ENCODE peak calls at places on chromosome 7, in six cellular contexts. E is dermis microvascular lymphatic vessel endothelial cell; C is left kidney; G is upper lobe of right lung; A is activated CD4-positive, alpha-beta T cell treated with anti-CD3 and anti-CD28 coated beads for 36 hours; J is NCI-H2081 treated with DMSO at 0.1 percent for 48 hours. N is an unnamed sample.

GRCh38 chr7:152145853-152146466 is 120.5 kb downstream of the GALNT11 start:
- DNase-seq in E (peak; percentile 91), C (peak; percentile 71), G (no peak), A (peak; percentile 52), J (peak; percentile 1), N (peak; percentile 41)

GRCh38 chr7:36945612-36946400 is 221.5 kb upstream of the AOAH start:
- DNase-seq in E (no peak), C (no peak), G (no peak), A (no peak), J (peak; percentile 96), N (no peak)

GRCh38 chr7:114988755-114989154 is 66.9 kb downstream of the MDFIC start:
- DNase-seq in E (peak; percentile 72), C (no peak), G (no peak), A (no peak), J (no peak), N (peak; percentile 63)

GRCh38 chr7:135164357-135165021 is 6.0 kb downstream of the CYREN start:
- DNase-seq in E (no peak), C (no peak), G (no peak), A (no peak), J (no peak), N (no peak)

GRCh38 chr7:87310790-87311419 is 34.6 kb upstream of the CROT start:
- DNase-seq in E (no peak), C (no peak), G (no peak), A (no peak), J (no peak), N (no peak)

GRCh38 chr7:27172388-27172774 is 1.7 kb downstream of the HOXA10 start:
- DNase-seq in E (no peak), C (no peak), G (peak; percentile 32), A (no peak), J (no peak), N (peak; percentile 53)

GRCh38 chr7:69738396-69738889 is 140.2 kb downstream of the AUTS2 start:
- DNase-seq in E (no peak), C (peak; percentile 74), G (no peak), A (peak; percentile 14), J (no peak), N (peak; percentile 1)

GRCh38 chr7:1359051-1359400 is 100.2 kb downstream of the MICALL2 start:
- DNase-seq in E (no peak), C (no peak), G (no peak), A (no peak), J (no peak), N (no peak)

GRCh38 chr7:93146036-93146435 is 2.1 kb downstream of the SAMD9L start:
- DNase-seq in E (peak; percentile 79), C (no peak), G (no peak), A (no peak), J (no peak), N (no peak)

GRCh38 chr7:124856299-124856888 is 73.2 kb downstream of the POT1 start:
- DNase-seq in E (peak; percentile 41), C (peak; percentile 52), G (no peak), A (no peak), J (peak; percentile 31), N (peak; percentile 59)

GRCh38 chr7:128701062-128701785 is 29.1 kb downstream of the GARIN1A start:
- DNase-seq in E (no peak), C (no peak), G (no peak), A (no peak), J (no peak), N (no peak)

GRCh38 chr7:1509226-1509625 is 5.0 kb upstream of the INTS1 start:
- DNase-seq in E (no peak), C (no peak), G (no peak), A (peak; percentile 33), J (no peak), N (no peak)

GRCh38 chr7:101973130-101973529 is 155.7 kb downstream of the CUX1 start:
- DNase-seq in E (no peak), C (no peak), G (no peak), A (no peak), J (no peak), N (no peak)

GRCh38 chr7:127477285-127478039 is 85.0 kb upstream of the ZNF800 start:
- DNase-seq in E (no peak), C (peak; percentile 3), G (no peak), A (no peak), J (no peak), N (no peak)

GRCh38 chr7:40640566-40640965 is 505.8 kb downstream of the SUGCT start:
- DNase-seq in E (no peak), C (no peak), G (no peak), A (no peak), J (no peak), N (peak; percentile 38)

GRCh38 chr7:12210179-12211053 is 678 bp upstream of the TMEM106B start:
- DNase-seq in E (no peak), C (peak; percentile 65), G (peak; percentile 73), A (no peak), J (no peak), N (no peak)

GRCh38 chr7:27178366-27178765 is 4.2 kb upstream of the HOXA10 start:
- DNase-seq in E (no peak), C (no peak), G (peak; percentile 17), A (no peak), J (no peak), N (no peak)

GRCh38 chr7:83936056-83936703 is 258.4 kb downstream of the SEMA3A start:
- DNase-seq in E (peak; percentile 79), C (peak; percentile 88), G (no peak), A (peak; percentile 68), J (peak; percentile 34), N (peak; percentile 75)

GRCh38 chr7:5429857-5430611 is 6.4 kb upstream of the TNRC18 start:
- DNase-seq in E (peak; percentile 37), C (peak; percentile 84), G (no peak), A (peak; percentile 41), J (no peak), N (no peak)

GRCh38 chr7:30207376-30207775 is 72.6 kb downstream of the MTURN start:
- DNase-seq in E (no peak), C (no peak), G (no peak), A (no peak), J (no peak), N (no peak)

GRCh38 chr7:85068796-85069195 is 118.1 kb downstream of the SEMA3D start:
- DNase-seq in E (peak; percentile 83), C (no peak), G (no peak), A (no peak), J (no peak), N (peak; percentile 48)

GRCh38 chr7:152522551-152522950 is 86.7 kb upstream of the KMT2C start:
- DNase-seq in E (peak; percentile 21), C (peak; percentile 40), G (no peak), A (no peak), J (peak; percentile 44), N (no peak)

GRCh38 chr7:34136698-34137097 is 231.4 kb downstream of the BMPER start:
- DNase-seq in E (no peak), C (no peak), G (no peak), A (no peak), J (no peak), N (no peak)

GRCh38 chr7:74284781-74285259 is 4.4 kb upstream of the CLIP2 start:
- DNase-seq in E (no peak), C (no peak), G (no peak), A (no peak), J (no peak), N (peak; percentile 42)

GRCh38 chr7:6251653-6252052 is 20.8 kb downstream of the CYTH3 start:
- DNase-seq in E (no peak), C (no peak), G (no peak), A (no peak), J (no peak), N (no peak)

GRCh38 chr7:25770235-25770634 is 381.8 kb upstream of the NFE2L3 start:
- DNase-seq in E (no peak), C (no peak), G (no peak), A (no peak), J (no peak), N (no peak)